ENCODE peak calls at places on chromosome 9, in four cellular contexts. I is foreskin fibroblast, Z is astrocyte of the spinal cord, F is ovary. W is an unnamed sample.

GRCh38 chr9:14251146-14252071 is 62.5 kb downstream of the NFIB start:
- DNase-seq in I (peak), Z (peak), F (peak), W (peak)

GRCh38 chr9:37969130-37969529 is 65.2 kb upstream of the SLC25A51 start:
- DNase-seq in I (no peak), Z (peak), F (no peak), W (peak)

GRCh38 chr9:71766663-71767062 is 1.6 kb downstream of the CEMIP2 start:
- DNase-seq in I (no peak), Z (no peak), F (no peak), W (no peak)

GRCh38 chr9:82882133-82882532 is 180.8 kb downstream of the RASEF start:
- DNase-seq in I (peak), Z (peak), F (no peak), W (peak)

GRCh38 chr9:127452481-127453092 is 1.3 kb downstream of the LRSAM1 start:
- DNase-seq in I (no peak), Z (peak), F (peak), W (peak)

GRCh38 chr9:136662656-136663310 is at the start of gene EGFL7:
- DNase-seq in I (no peak), Z (no peak), F (no peak), W (no peak)

GRCh38 chr9:86807577-86807976 is 139.7 kb downstream of the GAS1 start:
- DNase-seq in I (no peak), Z (no peak), F (peak), W (no peak)

GRCh38 chr9:83032065-83032625 is 30.8 kb downstream of the RASEF start:
- DNase-seq in I (no peak), Z (no peak), F (no peak), W (no peak)

GRCh38 chr9:34957492-34958410 is at the start of gene PHF24:
- DNase-seq in I (no peak), Z (no peak), F (no peak), W (no peak)

GRCh38 chr9:113523421-113524141 is 60.1 kb downstream of the RGS3 start:
- DNase-seq in I (no peak), Z (no peak), F (no peak), W (no peak)

GRCh38 chr9:14935099-14935710 is 25.0 kb upstream of the FREM1 start:
- DNase-seq in I (no peak), Z (peak), F (no peak), W (no peak)

GRCh38 chr9:121066850-121067249 is 7.9 kb upstream of the CNTRL start:
- DNase-seq in I (no peak), Z (no peak), F (no peak), W (no peak)

GRCh38 chr9:124708633-124709032 is 62.5 kb downstream of the NR6A1 start:
- DNase-seq in I (peak), Z (peak), F (no peak), W (peak)

GRCh38 chr9:129617167-129617566 is 3.7 kb downstream of the C9orf50 start:
- DNase-seq in I (peak), Z (peak), F (no peak), W (peak)

GRCh38 chr9:85600675-85601263 is 141.0 kb downstream of the AGTPBP1 start:
- DNase-seq in I (peak), Z (no peak), F (no peak), W (no peak)

GRCh38 chr9:36316629-36317317 is 58.5 kb upstream of the GNE start:
- DNase-seq in I (no peak), Z (no peak), F (no peak), W (no peak)

GRCh38 chr9:126738553-126738952 is 66.3 kb upstream of the ZBTB43 start:
- DNase-seq in I (no peak), Z (no peak), F (no peak), W (no peak)

GRCh38 chr9:88781500-88782391 is 209.5 kb upstream of the S1PR3 start:
- DNase-seq in I (peak), Z (peak), F (no peak), W (peak)

GRCh38 chr9:11618241-11618805 is 1005.5 kb upstream of the PTPRD start:
- DNase-seq in I (no peak), Z (no peak), F (peak), W (no peak)

GRCh38 chr9:68454579-68455334 is 85.9 kb downstream of the TMEM252 start:
- DNase-seq in I (no peak), Z (no peak), F (no peak), W (no peak)

GRCh38 chr9:134068742-134069535 is 1.1 kb upstream of the BRD3 start:
- DNase-seq in I (no peak), Z (no peak), F (no peak), W (no peak)

GRCh38 chr9:3863114-3863528 is 337.3 kb upstream of the RFX3 start:
- DNase-seq in I (peak), Z (peak), F (no peak), W (peak)

GRCh38 chr9:27407966-27408365 is 111.0 kb upstream of the EQTN start:
- DNase-seq in I (no peak), Z (peak), F (no peak), W (peak)

DNA sequence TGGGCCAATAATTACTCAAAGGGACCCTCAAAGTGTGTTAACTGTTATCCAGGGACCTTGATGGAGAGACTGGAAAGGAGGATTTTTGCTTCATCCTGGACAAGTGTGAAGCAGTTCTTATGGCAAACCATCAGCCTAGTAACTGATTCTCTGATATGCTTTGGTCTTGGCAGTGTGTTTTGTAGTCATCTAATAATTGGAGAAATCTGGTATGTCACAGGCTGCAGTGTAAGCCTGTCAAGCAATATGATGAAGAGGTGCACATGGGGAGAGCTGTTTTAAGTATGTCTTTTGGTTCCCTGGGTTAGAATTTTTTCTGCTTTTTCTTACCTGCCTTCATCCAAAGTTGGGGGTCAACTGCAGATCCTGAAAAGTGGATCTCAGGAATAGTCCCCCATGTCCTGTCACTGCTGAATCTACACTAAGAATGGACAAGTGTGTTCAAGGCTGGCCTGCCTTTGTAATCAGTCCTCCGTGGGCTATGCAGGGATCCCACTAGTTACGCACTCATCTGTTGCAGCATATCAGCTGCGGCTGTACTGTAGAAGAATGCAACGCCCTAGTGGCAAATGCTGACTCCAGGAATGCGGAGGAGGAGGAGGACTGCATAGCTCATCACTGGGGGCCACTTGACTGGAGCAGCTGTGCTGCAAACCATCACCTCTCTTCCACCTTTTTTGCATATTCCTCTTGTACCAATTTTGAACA is 1.9 kb downstream of the SPTAN1 start:
- DNase-seq in I (peak), Z (peak), F (peak), W (peak)
- TF ChIP-seq CTCF in I (no peak), Z (peak), F (no peak), W (peak)

GRCh38 chr9:122463828-122464632 is 13.7 kb downstream of the OR1J1 start:
- DNase-seq in I (no peak), Z (no peak), F (no peak), W (no peak)
- TF ChIP-seq CTCF in I (peak), Z (peak), F (no peak), W (peak)

DNA sequence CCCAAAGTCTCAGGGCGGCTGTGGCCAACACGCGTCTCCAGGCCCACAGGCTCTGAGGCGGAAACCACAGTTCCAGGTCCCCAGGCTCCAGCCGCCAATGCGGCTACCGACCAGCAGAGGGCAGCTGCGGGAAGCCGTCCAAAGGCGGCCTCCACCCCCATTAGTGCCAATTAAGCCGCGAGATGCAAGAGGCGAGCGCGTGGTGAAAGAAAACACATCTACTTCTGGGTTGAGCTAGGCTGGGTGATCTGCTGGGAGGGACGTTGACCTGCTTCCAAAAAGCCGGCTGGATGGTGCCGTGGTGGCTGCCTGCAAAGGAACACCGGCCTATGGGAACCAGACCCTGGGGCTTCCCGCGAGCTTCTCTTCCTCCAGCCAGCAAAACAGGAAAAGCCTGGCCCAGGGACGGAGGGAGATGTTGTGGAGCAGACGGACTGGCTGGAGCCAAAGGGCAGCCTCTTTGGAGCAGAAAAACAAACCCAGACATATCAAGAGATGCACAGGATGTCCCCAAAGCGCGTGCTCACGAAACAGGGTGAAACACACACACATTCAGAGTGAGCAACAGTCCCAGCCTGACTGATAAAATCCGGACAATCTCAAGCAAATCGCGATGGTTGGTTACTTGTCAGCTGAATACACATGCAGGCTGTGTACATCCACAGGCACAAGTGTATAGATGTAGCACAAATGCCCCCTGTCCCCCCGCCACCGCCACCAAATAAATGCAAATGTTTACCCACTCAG is 187.1 kb upstream of the BRINP1 start:
- DNase-seq in I (peak), Z (peak), F (peak), W (peak)
- TF ChIP-seq CTCF in I (peak), Z (peak), F (peak), W (peak)

GRCh38 chr9:1869843-1870242 is 145.3 kb upstream of the SMARCA2 start:
- DNase-seq in I (no peak), Z (no peak), F (no peak), W (no peak)
- TF ChIP-seq CTCF in I (peak), Z (peak), F (no peak), W (peak)

DNA sequence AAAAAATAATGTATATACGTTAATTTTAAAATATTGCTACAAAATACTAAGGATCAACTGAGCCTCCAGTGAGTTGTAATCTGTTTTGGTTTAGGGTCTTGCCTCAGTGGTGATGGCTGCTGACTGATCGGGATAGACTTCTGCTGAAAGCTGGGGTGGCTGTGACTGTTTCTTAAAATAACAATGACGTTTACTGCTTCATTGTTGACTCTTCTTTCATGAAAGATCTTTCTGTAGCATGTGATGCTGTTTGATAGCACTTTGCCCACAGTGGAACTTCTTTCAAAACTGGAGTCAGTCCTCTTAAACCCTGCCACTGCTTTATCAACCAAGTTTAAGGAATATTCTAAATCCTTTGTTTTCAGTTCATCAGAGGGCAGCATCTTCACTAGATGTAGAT is 41.7 kb upstream of the PTPDC1 start:
- DNase-seq in I (no peak), Z (peak), F (no peak), W (no peak)
- TF ChIP-seq CTCF in I (no peak), Z (no peak), F (no peak), W (no peak)

GRCh38 chr9:7298123-7298522 is 501.5 kb downstream of the DMAC1 start:
- DNase-seq in I (no peak), Z (no peak), F (no peak), W (no peak)

GRCh38 chr9:7304596-7304995 is 495.0 kb downstream of the DMAC1 start:
- DNase-seq in I (no peak), Z (no peak), F (no peak), W (no peak)

GRCh38 chr9:7305677-7306076 is 493.9 kb downstream of the DMAC1 start:
- DNase-seq in I (no peak), Z (no peak), F (no peak), W (no peak)

GRCh38 chr9:7300484-7300883 is 499.1 kb downstream of the DMAC1 start:
- DNase-seq in I (no peak), Z (no peak), F (no peak), W (no peak)

DNA sequence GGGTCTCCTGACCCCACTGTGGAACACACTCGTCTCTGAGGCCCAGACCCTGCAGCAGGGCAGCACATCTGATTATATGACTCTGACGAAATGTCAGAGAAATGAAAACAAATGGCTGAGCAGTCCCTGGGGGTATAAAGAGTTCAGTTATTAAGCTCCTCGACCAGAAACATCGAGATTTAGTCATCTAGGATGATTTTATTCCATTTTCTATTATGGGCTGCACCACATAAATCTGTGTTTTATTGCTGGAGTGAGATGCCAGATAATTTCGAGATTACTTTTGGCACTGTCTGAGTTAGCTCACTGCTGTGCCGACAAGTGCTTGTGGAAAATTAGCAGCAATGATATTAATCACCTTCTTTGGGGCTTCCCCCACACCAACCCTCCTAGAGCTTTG is 495.6 kb downstream of the DMAC1 start:
- DNase-seq in I (no peak), Z (no peak), F (no peak), W (no peak)
- TF ChIP-seq CTCF in I (no peak), Z (no peak), F (no peak), W (no peak)

W was measured in HFFc6.